ENCODE peak calls at places on chromosome 3, in five cellular contexts. N is transverse colon, H is esophagus muscularis mucosa, Z is GM23338, C is spleen. K is an unnamed sample. For H3K4me1, the result is how much of the 10 kb centered on the place peaks cover.

GRCh38 chr3:131543714-131544113 is 40.9 kb upstream of the MRPL3 start:
- DNase-seq in N (peak), H (no peak), Z (no peak), C (peak), K (peak)

GRCh38 chr3:178419078-178419477 is 117.2 kb upstream of the KCNMB2 start:
- DNase-seq in N (no peak), H (no peak), Z (no peak), C (no peak), K (no peak)

GRCh38 chr3:2863127-2863526 is 247.0 kb downstream of the IL5RA start:
- DNase-seq in N (no peak), H (no peak), Z (no peak), C (no peak), K (no peak)

GRCh38 chr3:27483117-27484001 is 825 bp downstream of the SLC4A7 start:
- DNase-seq in N (peak), H (peak), Z (peak), C (peak), K (peak)

GRCh38 chr3:147887797-147888196 is 478.6 kb downstream of the ZIC1 start:
- DNase-seq in N (no peak), H (no peak), Z (no peak), C (no peak), K (no peak)

GRCh38 chr3:179069762-179070390 is 1.7 kb downstream of the ZMAT3 start:
- DNase-seq in N (no peak), H (no peak), Z (no peak), C (no peak), K (no peak)

GRCh38 chr3:147377412-147378185 is 28.7 kb downstream of the ZIC4 start:
- DNase-seq in N (no peak), H (no peak), Z (peak), C (no peak), K (no peak)

GRCh38 chr3:73611176-73611575 is 13.6 kb downstream of the PDZRN3 start:
- DNase-seq in N (no peak), H (no peak), Z (no peak), C (no peak), K (no peak)

GRCh38 chr3:136186330-136186729 is 9.8 kb downstream of the MSL2 start:
- DNase-seq in N (peak), H (no peak), Z (peak), C (no peak), K (no peak)

GRCh38 chr3:62632510-62633294 is 242.5 kb downstream of the CADPS start:
- DNase-seq in N (no peak), H (no peak), Z (peak), C (no peak), K (no peak)

GRCh38 chr3:57627976-57628375 is 30.8 kb upstream of the ARF4 start:
- DNase-seq in N (no peak), H (no peak), Z (no peak), C (no peak), K (no peak)

DNA sequence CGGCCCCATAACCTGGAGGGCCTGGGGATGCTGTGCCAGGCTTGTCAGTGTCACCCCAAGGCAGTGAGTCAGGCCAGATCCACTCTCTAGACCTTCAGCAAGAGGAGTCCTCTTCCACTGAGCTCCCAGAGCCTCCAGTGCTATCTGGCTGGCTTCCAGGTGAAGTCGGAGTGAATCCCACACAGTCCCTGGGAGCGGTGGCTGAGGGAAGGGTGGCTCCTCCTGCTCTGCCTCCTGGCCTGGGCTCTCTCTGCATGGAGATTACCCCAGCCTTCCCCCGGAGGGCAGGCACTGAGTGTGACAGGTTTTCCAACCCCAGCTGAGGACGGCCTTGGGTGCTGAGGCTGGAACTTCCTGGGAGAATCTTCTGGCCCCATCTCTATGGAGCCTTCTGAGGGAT is 82.7 kb downstream of the EPHB1 start:
- DNase-seq in N (no peak), H (no peak), Z (no peak), C (peak), K (no peak)
- H3K4me1 ChIP-seq in N (under half), H (under half), Z (under half), C (under half), K (under half)

GRCh38 chr3:138442433-138442832 is 8.0 kb downstream of the ESYT3 start:
- DNase-seq in N (no peak), H (no peak), Z (no peak), C (no peak), K (no peak)

GRCh38 chr3:138441256-138441655 is 6.8 kb downstream of the ESYT3 start:
- DNase-seq in N (no peak), H (no peak), Z (no peak), C (no peak), K (no peak)

GRCh38 chr3:138444104-138444503 is 9.7 kb downstream of the ESYT3 start:
- DNase-seq in N (no peak), H (no peak), Z (no peak), C (no peak), K (no peak)

GRCh38 chr3:138441742-138442141 is 7.3 kb downstream of the ESYT3 start:
- DNase-seq in N (no peak), H (no peak), Z (no peak), C (no peak), K (no peak)

DNA sequence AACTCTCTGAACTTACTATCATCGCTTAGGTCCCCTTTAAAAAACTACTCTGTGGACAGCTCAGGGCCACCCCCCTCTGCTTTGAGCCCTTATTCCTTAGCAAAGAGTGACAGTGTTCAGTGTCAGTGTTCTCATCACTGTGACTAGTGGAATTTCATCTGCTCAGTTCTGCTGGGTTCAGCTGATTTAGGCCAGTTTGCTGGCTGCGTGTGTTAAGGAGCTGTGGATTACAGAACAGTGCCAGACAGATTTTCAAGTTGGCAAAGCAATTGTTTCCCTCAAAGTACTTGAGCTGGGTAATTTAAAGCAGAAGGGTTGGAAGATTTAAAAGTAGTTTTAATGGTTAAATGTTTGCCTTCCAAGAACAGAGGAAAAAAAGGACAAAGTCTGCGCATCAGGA is 8.6 kb downstream of the ESYT3 start:
- DNase-seq in N (no peak), H (no peak), Z (no peak), C (no peak), K (no peak)
- H3K27ac ChIP-seq in N (no peak), H (no peak), Z (no peak), C (no peak), K (no peak)

DNA sequence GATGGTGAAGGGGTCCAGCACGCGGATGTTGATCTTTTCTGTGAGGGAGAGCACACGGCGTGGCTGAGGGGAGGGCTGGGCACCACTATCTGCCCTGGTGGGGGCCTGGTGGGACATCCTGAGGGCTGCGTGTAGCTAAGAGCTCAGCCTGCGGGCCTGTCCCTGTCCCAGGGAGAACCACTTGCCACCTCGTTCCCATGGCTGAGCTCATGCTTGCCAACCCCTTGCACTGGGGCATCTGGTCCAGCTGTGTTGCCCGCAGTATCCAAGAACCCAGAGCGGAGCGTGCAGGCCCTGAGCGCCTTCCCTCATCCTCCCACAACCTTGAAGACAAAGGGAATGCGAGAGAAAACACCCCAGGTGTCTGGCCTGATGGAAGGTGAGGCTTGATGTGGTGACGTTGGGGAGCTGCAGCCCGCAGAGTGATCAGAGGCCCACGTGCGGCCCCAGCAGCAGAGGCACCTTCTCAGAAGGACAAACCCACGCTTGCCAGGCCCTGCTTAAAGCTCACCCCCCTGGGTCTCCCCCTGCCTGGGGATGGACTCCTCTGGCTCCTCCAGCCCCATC is 28.9 kb downstream of the TKT start:
- DNase-seq in N (no peak), H (no peak), Z (no peak), C (peak), K (no peak)
- TF ChIP-seq POLR2AphosphoS5 in N (no peak), H (no peak), Z (no peak), C (peak), K (no peak)

GRCh38 chr3:195183071-195183776 is 87.7 kb downstream of the XXYLT1 start:
- DNase-seq in N (no peak), H (no peak), Z (no peak), C (no peak), K (no peak)

GRCh38 chr3:195180490-195181106 is 90.4 kb downstream of the XXYLT1 start:
- DNase-seq in N (no peak), H (no peak), Z (no peak), C (no peak), K (no peak)

GRCh38 chr3:195181107-195181498 is 89.9 kb downstream of the XXYLT1 start:
- DNase-seq in N (no peak), H (no peak), Z (no peak), C (no peak), K (no peak)

GRCh38 chr3:195181781-195182469 is 89.0 kb downstream of the XXYLT1 start:
- DNase-seq in N (no peak), H (no peak), Z (no peak), C (no peak), K (no peak)

GRCh38 chr3:195182470-195182795 is 88.5 kb downstream of the XXYLT1 start:
- DNase-seq in N (no peak), H (no peak), Z (no peak), C (no peak), K (peak)
- H3K4me1 ChIP-seq in N (under half), H (half or more), Z (under half), C (half or more), K (under half)

DNA sequence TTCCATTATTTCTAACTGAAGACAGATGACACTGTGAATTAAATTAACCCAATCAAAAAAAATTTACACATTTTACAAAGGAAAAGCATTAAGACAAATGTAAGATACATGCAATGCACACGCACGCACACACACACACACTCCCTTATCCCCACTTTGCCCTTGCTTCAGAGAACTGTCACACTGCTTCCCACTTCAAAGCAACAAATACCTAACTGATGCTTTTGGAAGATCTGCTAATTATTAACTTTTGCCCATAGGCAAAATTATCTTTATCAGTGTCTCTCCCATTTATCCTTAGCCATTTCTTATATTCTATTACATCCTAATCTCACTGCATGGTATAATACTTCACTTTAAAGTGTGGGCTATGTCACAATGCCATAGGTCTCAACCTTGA is 60.3 kb downstream of the SETD2 start:
- DNase-seq in N (no peak), H (no peak), Z (no peak), C (no peak), K (no peak)
- H3K27ac ChIP-seq in N (no peak), H (no peak), Z (no peak), C (no peak), K (no peak)

GRCh38 chr3:45009868-45010267 is 16.2 kb upstream of the CLEC3B start:
- DNase-seq in N (no peak), H (no peak), Z (no peak), C (no peak), K (no peak)

GRCh38 chr3:45010718-45011355 is 15.3 kb upstream of the CLEC3B start:
- DNase-seq in N (no peak), H (no peak), Z (no peak), C (no peak), K (no peak)

GRCh38 chr3:45008117-45008516 is 18.0 kb upstream of the CLEC3B start:
- DNase-seq in N (no peak), H (no peak), Z (no peak), C (no peak), K (no peak)

GRCh38 chr3:45012577-45012976 is 13.5 kb upstream of the CLEC3B start:
- DNase-seq in N (no peak), H (no peak), Z (no peak), C (no peak), K (no peak)

DNA sequence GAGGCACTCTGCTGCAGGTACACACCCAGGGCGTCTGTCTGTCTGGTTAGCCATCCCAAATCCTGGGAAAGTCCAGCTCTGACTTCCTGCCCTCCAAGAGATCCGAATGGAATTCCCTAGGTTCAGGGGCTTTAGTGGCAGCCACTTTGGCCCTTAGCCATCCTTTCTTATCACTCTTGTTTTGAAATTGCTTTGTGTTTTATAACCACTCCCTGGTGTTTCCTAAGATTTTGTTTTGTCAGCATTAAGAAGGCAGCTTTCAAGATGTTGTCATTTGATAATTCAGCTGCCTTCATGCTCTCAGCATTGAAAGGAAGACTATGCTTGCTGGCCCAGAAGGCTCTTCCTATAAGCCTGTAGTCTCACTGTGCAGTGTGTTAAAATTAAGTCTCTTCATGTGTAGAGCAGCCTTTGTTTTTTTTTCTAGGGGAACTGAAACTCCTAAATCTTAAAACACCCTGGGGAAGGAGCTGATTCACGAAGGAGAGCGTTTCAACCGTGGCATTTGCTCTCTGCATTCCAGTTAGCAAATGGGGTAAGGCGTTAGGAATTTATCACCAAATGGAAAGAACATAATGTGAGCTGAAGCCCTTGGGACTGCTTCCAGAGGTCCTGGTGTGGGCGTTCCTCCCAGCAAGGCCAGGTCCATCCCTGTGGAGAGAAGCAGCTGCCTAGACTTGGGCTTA is 14.2 kb upstream of the CLEC3B start:
- DNase-seq in N (peak), H (no peak), Z (no peak), C (no peak), K (no peak)
- TF ChIP-seq POLR2AphosphoS5 in N (peak), H (peak), Z (no peak), C (peak), K (peak)

DNA sequence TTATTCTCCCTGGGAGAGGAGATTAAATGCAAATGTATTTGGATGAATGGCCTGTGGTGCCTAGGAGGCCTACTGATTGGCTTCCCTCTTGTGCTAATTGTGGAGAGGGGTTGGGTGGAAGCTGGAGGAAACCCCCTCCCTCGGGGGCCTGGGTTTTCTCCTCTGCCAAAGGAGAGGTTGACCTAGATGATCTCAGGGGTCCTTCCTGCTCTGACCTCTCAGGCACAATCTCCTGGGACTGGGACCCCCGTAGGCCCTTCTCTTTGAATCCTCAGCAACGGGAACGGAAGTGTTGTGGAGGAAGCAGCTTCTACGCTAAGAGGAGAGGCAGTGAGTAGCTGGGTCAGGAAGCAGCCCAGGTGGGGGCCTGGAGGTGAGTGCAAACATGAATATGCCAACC is 40.5 kb upstream of the MAGEF1 start:
- DNase-seq in N (no peak), H (no peak), Z (no peak), C (peak), K (no peak)
- H3K4me1 ChIP-seq in N (under half), H (under half), Z (under half), C (under half), K (under half)

GRCh38 chr3:5026046-5026362 is 46.8 kb downstream of the BHLHE40 start:
- DNase-seq in N (no peak), H (no peak), Z (no peak), C (no peak), K (no peak)

GRCh38 chr3:5022187-5022965 is 43.1 kb downstream of the BHLHE40 start:
- DNase-seq in N (no peak), H (no peak), Z (no peak), C (no peak), K (no peak)

GRCh38 chr3:5022966-5023776 is 43.9 kb downstream of the BHLHE40 start:
- DNase-seq in N (no peak), H (no peak), Z (peak), C (no peak), K (no peak)

GRCh38 chr3:5021571-5022092 is 42.4 kb downstream of the BHLHE40 start:
- DNase-seq in N (no peak), H (no peak), Z (no peak), C (peak), K (no peak)

GRCh38 chr3:5023777-5024346 is 44.6 kb downstream of the BHLHE40 start:
- DNase-seq in N (no peak), H (no peak), Z (no peak), C (no peak), K (no peak)
- H3K27ac ChIP-seq in N (peak), H (peak), Z (no peak), C (no peak), K (peak)

GRCh38 chr3:149969110-149969944 is 1.4 kb downstream of the PFN2 start:
- DNase-seq in N (peak), H (no peak), Z (peak), C (no peak), K (peak)
- TF ChIP-seq POLR2AphosphoS5 in N (peak), H (peak), Z (peak), C (no peak), K (peak)